ENCODE peak calls at places on chromosome 14, in nine cellular contexts. G is NAMALWA; W is stimulated activated CD8-positive, alpha-beta memory T cell treated with anti-CD3 and anti-CD28 coated beads, Interleukin-2, amount 100 ng/mL, for 1 hour; N is left lobe of liver; E is KBM-7; Z is iPS DF 6.9; V is EL; P is CD8-positive, alpha-beta T cell; L is SIG-M5. J is an unnamed sample.

GRCh38 chr14:69005432-69006148 is 26.5 kb upstream of the ACTN1 start:
- DNase-seq in G (no peak), V (peak), E (no peak), L (no peak), N (no peak), W (no peak), Z (no peak), P (no peak), J (peak)

GRCh38 chr14:60090864-60091519 is 731 bp upstream of the PCNX4 start:
- DNase-seq in L (no peak), W (no peak), E (no peak), V (peak), Z (no peak), G (peak), P (peak), N (peak), J (peak)

GRCh38 chr14:52992236-52992635 is 41.4 kb upstream of the FERMT2 start:
- DNase-seq in P (no peak), G (no peak), V (no peak), W (no peak), L (no peak), E (no peak), N (no peak), Z (no peak), J (no peak)

GRCh38 chr14:63475761-63476160 is 67.4 kb downstream of the PPP2R5E start:
- DNase-seq in G (no peak), L (no peak), P (no peak), N (no peak), E (no peak), V (no peak), W (no peak), Z (no peak), J (peak)

GRCh38 chr14:25090716-25091454 is 40.9 kb upstream of the STXBP6 start:
- DNase-seq in E (no peak), L (no peak), N (no peak), V (peak), W (no peak), Z (no peak), G (no peak), P (no peak), J (no peak)

GRCh38 chr14:22524784-22525161 is 64.3 kb downstream of the DAD1 start:
- DNase-seq in W (no peak), N (no peak), V (no peak), L (no peak), E (no peak), G (no peak), P (no peak), Z (no peak), J (no peak)

GRCh38 chr14:38042356-38042755 is 165.3 kb upstream of the SSTR1 start:
- DNase-seq in E (no peak), L (no peak), P (no peak), W (no peak), Z (no peak), N (no peak), V (peak), G (no peak), J (peak)

GRCh38 chr14:61031026-61031425 is 50.0 kb downstream of the SLC38A6 start:
- DNase-seq in L (no peak), P (no peak), N (no peak), Z (no peak), W (no peak), E (no peak), G (no peak), V (no peak), J (no peak)

GRCh38 chr14:68566075-68566474 is 226.8 kb downstream of the ZFP36L1 start:
- DNase-seq in Z (no peak), N (no peak), L (no peak), G (no peak), P (no peak), E (no peak), V (no peak), W (no peak), J (no peak)

GRCh38 chr14:75315143-75315542 is 36.5 kb downstream of the FOS start:
- DNase-seq in G (no peak), N (no peak), L (no peak), E (no peak), W (no peak), P (no peak), V (peak), Z (no peak), J (peak)

GRCh38 chr14:94593749-94594431 is 12.7 kb downstream of the SERPINA5 start:
- DNase-seq in N (peak), G (no peak), Z (no peak), E (no peak), L (no peak), P (no peak), V (no peak), W (no peak), J (no peak)

J was measured in endothelial cell of umbilical vein.